ENCODE peak calls at places on chromosomes 2 and 18, in seven cellular contexts. H is CD8-positive, alpha-beta memory T cell; D is uterus; E is aorta; G is CD8-positive, alpha-beta T cell; S is pancreas; R is lung. U is an unnamed sample.

GRCh38 chr2:190181066-190181681 is 118.6 kb upstream of the MSTN start:
- DNase-seq in H (peak; percentile 2), D (no peak), E (no peak), G (no peak), S (no peak), R (no peak), U (no peak)

GRCh38 chr2:118372876-118373597 is 284.8 kb downstream of the INSIG2 start:
- DNase-seq in H (no peak), D (no peak), E (no peak), G (no peak), S (no peak), R (no peak), U (no peak)

GRCh38 chr2:227280895-227281294 is 44.2 kb upstream of the MFF start:
- DNase-seq in H (no peak), D (no peak), E (no peak), G (no peak), S (no peak), R (no peak), U (no peak)

GRCh38 chr2:226701052-226701451 is 98.6 kb downstream of the IRS1 start:
- DNase-seq in H (no peak), D (no peak), E (no peak), G (no peak), S (no peak), R (no peak), U (no peak)

GRCh38 chr2:240868286-240869108 is at the start of gene AGXT:
- DNase-seq in H (no peak), D (peak; percentile 24), E (no peak), G (no peak), S (no peak), R (no peak), U (peak; percentile 43)

GRCh38 chr18:5238371-5238758 is 41.3 kb upstream of the AKAIN1 start:
- DNase-seq in H (no peak), D (peak; percentile 29), E (peak; percentile 61), G (peak; percentile 22), S (peak; percentile 74), R (peak; percentile 36), U (peak; percentile 41)

GRCh38 chr2:145842002-145842401 is 1322.1 kb upstream of the ZEB2 start:
- DNase-seq in H (no peak), D (no peak), E (no peak), G (no peak), S (no peak), R (no peak), U (no peak)

GRCh38 chr18:76981388-76981968 is 151.1 kb downstream of the MBP start:
- DNase-seq in H (no peak), D (no peak), E (no peak), G (no peak), S (no peak), R (no peak), U (peak; percentile 37)

GRCh38 chr18:50518787-50519520 is 40.9 kb upstream of the MAPK4 start:
- DNase-seq in H (no peak), D (no peak), E (no peak), G (no peak), S (no peak), R (no peak), U (no peak)

GRCh38 chr18:10119991-10120390 is 206.2 kb downstream of the VAPA start:
- DNase-seq in H (no peak), D (no peak), E (no peak), G (no peak), S (no peak), R (no peak), U (no peak)

GRCh38 chr2:105808418-105809098 is 63.8 kb downstream of the NCK2 start:
- DNase-seq in H (no peak), D (no peak), E (no peak), G (no peak), S (no peak), R (no peak), U (no peak)

GRCh38 chr18:7941533-7941932 is 374.4 kb downstream of the PTPRM start:
- DNase-seq in H (no peak), D (no peak), E (no peak), G (no peak), S (peak; percentile 88), R (peak; percentile 72), U (no peak)

GRCh38 chr2:2098458-2099167 is 232.5 kb downstream of the MYT1L start:
- DNase-seq in H (no peak), D (no peak), E (no peak), G (no peak), S (no peak), R (no peak), U (no peak)

GRCh38 chr2:240511351-240512108 is 46.3 kb downstream of the ANKMY1 start:
- DNase-seq in H (no peak), D (no peak), E (no peak), G (no peak), S (no peak), R (peak; percentile 27), U (no peak)

DNA sequence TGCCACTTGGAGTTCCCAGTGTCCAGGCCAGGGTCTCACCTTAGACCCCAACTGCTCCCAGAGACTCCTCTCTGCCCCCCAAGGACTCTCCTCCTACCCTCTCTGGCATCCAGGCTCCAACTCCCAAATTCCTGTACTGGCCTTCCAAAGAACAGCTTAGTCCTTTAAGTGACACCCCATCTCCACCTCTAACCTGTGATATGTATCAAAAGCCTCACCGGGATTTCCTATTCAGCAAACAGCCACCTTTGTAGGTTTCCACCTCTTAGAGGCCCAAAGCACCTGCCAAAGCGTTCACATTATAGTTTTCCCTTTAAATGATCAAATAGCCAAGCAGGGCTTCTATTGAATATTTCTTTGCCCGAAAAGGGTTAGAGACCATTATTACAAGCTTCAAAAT is 2.7 kb upstream of the COPS8 start:
- DNase-seq in H (no peak), D (no peak), E (no peak), G (no peak), S (no peak), R (no peak), U (no peak)
- H3K4me3 ChIP-seq in H (no peak overlapping the region), D (no peak overlapping the region), E (no peak overlapping the region), G (no peak overlapping the region), S (no peak overlapping the region), R (no peak overlapping the region), U (no peak overlapping the region)

GRCh38 chr2:234275515-234275914 is 221.4 kb downstream of the ARL4C start:
- DNase-seq in H (no peak), D (no peak), E (no peak), G (no peak), S (no peak), R (no peak), U (no peak)

GRCh38 chr2:234271342-234271741 is 220.8 kb downstream of the SPP2 start:
- DNase-seq in H (no peak), D (no peak), E (no peak), G (no peak), S (no peak), R (no peak), U (no peak)

GRCh38 chr2:234269769-234270204 is 219.3 kb downstream of the SPP2 start:
- DNase-seq in H (no peak), D (no peak), E (no peak), G (no peak), S (no peak), R (no peak), U (no peak)

GRCh38 chr2:234272069-234272850 is 221.8 kb downstream of the SPP2 start:
- DNase-seq in H (no peak), D (no peak), E (no peak), G (no peak), S (no peak), R (no peak), U (no peak)

GRCh38 chr2:234273887-234274584 is 222.8 kb downstream of the ARL4C start:
- DNase-seq in H (no peak), D (no peak), E (no peak), G (no peak), S (no peak), R (no peak), U (no peak)
- H3K4me1 ChIP-seq in H (peaks cover 41% of the 10 kb centered on the region), D (no peaks in the 10 kb centered on the region), E (no peaks in the 10 kb centered on the region), G (peaks cover 37% of the 10 kb centered on the region), S (no peaks in the 10 kb centered on the region), R (no peaks in the 10 kb centered on the region), U (no peaks in the 10 kb centered on the region)

GRCh38 chr2:236768393-236769140 is 198.9 kb downstream of the ACKR3 start:
- DNase-seq in H (no peak), D (no peak), E (no peak), G (no peak), S (no peak), R (no peak), U (peak; percentile 89)
- H3K27ac ChIP-seq in H (no peak overlapping the region), D (no peak overlapping the region), E (no peak overlapping the region), G (no peak overlapping the region), S (no peak overlapping the region), R (no peak overlapping the region), U (peak overlapping the region; percentile 96)

GRCh38 chr18:61333746-61334490 is 688 bp downstream of the CDH20 start:
- DNase-seq in H (no peak), D (no peak), E (peak; percentile 37), G (no peak), S (no peak), R (no peak), U (no peak)
- H3K4me3 ChIP-seq in H (no peak overlapping the region), D (no peak overlapping the region), E (no peak overlapping the region), G (no peak overlapping the region), S (no peak overlapping the region), R (no peak overlapping the region), U (no peak overlapping the region)

GRCh38 chr2:174826051-174826450 is 61.8 kb upstream of the CHRNA1 start:
- DNase-seq in H (no peak), D (no peak), E (no peak), G (no peak), S (no peak), R (no peak), U (no peak)

GRCh38 chr2:174833737-174834136 is 69.5 kb upstream of the CHRNA1 start:
- DNase-seq in H (no peak), D (no peak), E (no peak), G (no peak), S (no peak), R (no peak), U (no peak)

GRCh38 chr2:174827371-174828369 is 63.4 kb upstream of the CHRNA1 start:
- DNase-seq in H (no peak), D (no peak), E (no peak), G (no peak), S (no peak), R (no peak), U (no peak)

GRCh38 chr2:174830561-174830960 is 66.3 kb upstream of the CHRNA1 start:
- DNase-seq in H (no peak), D (no peak), E (no peak), G (no peak), S (no peak), R (no peak), U (no peak)

DNA sequence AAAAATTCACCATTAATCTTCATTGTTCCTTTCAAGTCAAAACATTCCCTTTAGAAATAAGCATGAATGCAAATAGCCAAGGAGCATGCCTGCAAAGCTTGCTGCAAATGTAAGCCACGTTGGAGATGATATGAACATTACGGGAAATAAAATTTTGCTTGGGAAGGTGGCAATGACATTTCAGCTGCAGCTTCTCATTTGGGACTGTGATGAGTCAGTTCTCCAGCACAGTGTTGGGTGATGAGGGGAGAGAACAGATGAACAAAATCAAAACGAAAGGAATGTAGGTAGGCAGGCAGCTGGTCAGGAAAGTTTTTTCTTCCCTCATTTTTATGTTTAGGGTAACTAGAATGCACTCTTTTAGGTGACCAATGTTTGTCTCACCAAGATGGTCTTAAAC is 65.3 kb upstream of the CHRNA1 start:
- DNase-seq in H (no peak), D (no peak), E (no peak), G (no peak), S (no peak), R (no peak), U (no peak)
- H3K4me1 ChIP-seq in H (no peaks in the 10 kb centered on the region), D (no peaks in the 10 kb centered on the region), E (no peaks in the 10 kb centered on the region), G (no peaks in the 10 kb centered on the region), S (no peaks in the 10 kb centered on the region), R (peaks cover 21% of the 10 kb centered on the region), U (peaks cover 28% of the 10 kb centered on the region)

U was measured in SJSA1.